ENCODE peak calls at places on chromosomes 16 and 17, in five cellular contexts. W is transverse colon, R is GM12878, L is sigmoid colon, V is upper lobe of left lung. Z is an unnamed sample.

GRCh38 chr16:31274831-31275816 is 15.3 kb downstream of the ITGAM start:
- DNase-seq in L (no peak), R (no peak), W (no peak), V (no peak), Z (no peak)

GRCh38 chr16:65154321-65154720 is 32.5 kb upstream of the CDH11 start:
- DNase-seq in V (no peak), W (no peak), L (no peak), R (no peak), Z (no peak)

GRCh38 chr17:75289832-75290337 is 652 bp upstream of the SLC25A19 start:
- DNase-seq in W (peak; percentile 79), R (peak; percentile 71), V (peak; percentile 80), L (peak; percentile 84), Z (peak; percentile 67)

GRCh38 chr17:76697702-76698465 is 12.9 kb downstream of the MXRA7 start:
- DNase-seq in R (no peak), L (no peak), W (no peak), V (no peak), Z (no peak)

GRCh38 chr17:71727723-71728122 is 393.1 kb upstream of the SOX9 start:
- DNase-seq in L (no peak), V (no peak), R (no peak), W (no peak), Z (no peak)

GRCh38 chr17:44787271-44787940 is 28.6 kb downstream of the ADAM11 start:
- DNase-seq in V (no peak), W (no peak), L (no peak), R (no peak), Z (no peak)

GRCh38 chr17:28861393-28862203 is 6.8 kb downstream of the ERAL1 start:
- DNase-seq in L (no peak), R (no peak), W (peak; percentile 21), V (no peak), Z (no peak)

GRCh38 chr17:41326173-41327145 is 10.9 kb upstream of the KRTAP17-1 start:
- DNase-seq in L (no peak), W (no peak), R (no peak), V (no peak), Z (no peak)

GRCh38 chr16:848510-849253 is 48.1 kb upstream of the GNG13 start:
- DNase-seq in R (no peak), W (no peak), V (no peak), L (no peak), Z (no peak)

GRCh38 chr17:42543190-42544079 is 7.4 kb downstream of the NAGLU start:
- DNase-seq in V (no peak), R (no peak), L (no peak), W (no peak), Z (no peak)

GRCh38 chr16:78331749-78332148 is 232.3 kb downstream of the WWOX start:
- DNase-seq in L (no peak), W (no peak), V (no peak), R (no peak), Z (no peak)

GRCh38 chr17:29619251-29619650 is 3.5 kb downstream of the CORO6 start:
- DNase-seq in V (no peak), L (peak; percentile 61), R (no peak), W (no peak), Z (no peak)

GRCh38 chr16:50156590-50156989 is 3.5 kb downstream of the TENT4B start:
- DNase-seq in L (no peak), V (peak; percentile 45), R (no peak), W (no peak), Z (no peak)

GRCh38 chr17:21125862-21126261 is 902 bp upstream of the DHRS7B start:
- DNase-seq in W (no peak), L (no peak), R (no peak), V (peak; percentile 39), Z (no peak)

GRCh38 chr16:27722892-27723450 is 173.0 kb downstream of the KATNIP start:
- DNase-seq in W (no peak), L (no peak), V (no peak), R (no peak), Z (no peak)

GRCh38 chr16:54015147-54015546 is 271.4 kb downstream of the IRX3 start:
- DNase-seq in W (no peak), R (no peak), L (no peak), V (no peak), Z (no peak)

GRCh38 chr17:40806131-40806530 is 6.4 kb upstream of the KRT28 start:
- DNase-seq in V (no peak), R (no peak), L (no peak), W (no peak), Z (no peak)

GRCh38 chr16:19374402-19374801 is 43.3 kb upstream of the TMC5 start:
- DNase-seq in R (no peak), W (no peak), L (no peak), V (no peak), Z (no peak)

GRCh38 chr16:57023541-57024249 is 34.3 kb downstream of the NLRC5 start:
- DNase-seq in W (no peak), R (no peak), V (no peak), L (peak; percentile 58), Z (no peak)

GRCh38 chr17:13086142-13086769 is 68.4 kb upstream of the ELAC2 start:
- DNase-seq in R (no peak), W (no peak), V (no peak), L (no peak), Z (no peak)

GRCh38 chr17:45311762-45312476 is 4.9 kb downstream of the MAP3K14 start:
- DNase-seq in V (peak; percentile 90), R (no peak), W (peak; percentile 89), L (peak; percentile 86), Z (peak; percentile 82)

GRCh38 chr16:74601131-74601871 is 5.6 kb downstream of the GLG1 start:
- DNase-seq in V (no peak), W (peak; percentile 63), L (no peak), R (no peak), Z (no peak)

GRCh38 chr17:67411396-67411795 is 34.3 kb downstream of the PITPNC1 start:
- DNase-seq in L (no peak), V (peak; percentile 36), R (no peak), W (no peak), Z (no peak)

GRCh38 chr17:77872714-77873517 is 85.6 kb upstream of the TNRC6C start:
- DNase-seq in L (no peak), R (no peak), V (no peak), W (no peak), Z (no peak)

GRCh38 chr16:89599451-89599858 is 14.0 kb upstream of the DPEP1 start:
- DNase-seq in V (no peak), L (no peak), R (no peak), W (peak; percentile 61), Z (no peak)

GRCh38 chr17:69967910-69968411 is 107.1 kb upstream of the KCNJ16 start:
- DNase-seq in R (no peak), W (no peak), V (no peak), L (no peak), Z (no peak)

GRCh38 chr16:2237552-2238395 is 1.5 kb downstream of the DNASE1L2 start:
- DNase-seq in R (no peak), W (no peak), L (peak; percentile 67), V (no peak), Z (no peak)

GRCh38 chr17:59785091-59785799 is 77.8 kb downstream of the VMP1 start:
- DNase-seq in R (no peak), L (no peak), V (no peak), W (no peak), Z (no peak)

GRCh38 chr17:60729854-60730253 is 52.2 kb downstream of the BCAS3 start:
- DNase-seq in W (peak; percentile 13), V (no peak), L (no peak), R (no peak), Z (no peak)

GRCh38 chr17:77489898-77490265 is 349.1 kb downstream of the SEC14L1 start:
- DNase-seq in L (peak; percentile 96), R (no peak), W (peak; percentile 62), V (no peak), Z (peak; percentile 86)

GRCh38 chr16:68643847-68644246 is 1.3 kb upstream of the CDH3 start:
- DNase-seq in W (no peak), R (no peak), V (no peak), L (no peak), Z (no peak)

GRCh38 chr17:29577778-29578211 is 9.3 kb downstream of the TP53I13 start:
- DNase-seq in L (no peak), W (no peak), R (no peak), V (no peak), Z (no peak)

GRCh38 chr17:879546-879945 is 97.4 kb downstream of the MRM3 start:
- DNase-seq in L (peak; percentile 86), R (peak; percentile 5), W (peak; percentile 71), V (peak; percentile 92), Z (peak; percentile 92)

GRCh38 chr16:51708861-51709260 is 557.8 kb upstream of the SALL1 start:
- DNase-seq in V (no peak), W (no peak), R (no peak), L (no peak), Z (no peak)

GRCh38 chr16:86216591-86216990 is 293.7 kb upstream of the FOXF1 start:
- DNase-seq in L (peak; percentile 55), R (no peak), V (peak; percentile 17), W (no peak), Z (no peak)

GRCh38 chr17:42281571-42282096 is 5.4 kb upstream of the STAT5B start:
- DNase-seq in R (no peak), W (no peak), V (peak; percentile 15), L (peak; percentile 62), Z (peak; percentile 24)

GRCh38 chr17:8438441-8438840 is 2.8 kb downstream of the NDEL1 start:
- DNase-seq in L (no peak), W (no peak), R (no peak), V (no peak), Z (no peak)

GRCh38 chr17:924711-925480 is 54.7 kb downstream of the NXN start:
- DNase-seq in L (no peak), V (peak; percentile 56), R (no peak), W (no peak), Z (peak; percentile 52)

GRCh38 chr17:19753049-19753444 is 4.9 kb upstream of the ALDH3A1 start:
- DNase-seq in W (peak; percentile 80), V (peak; percentile 95), R (no peak), L (peak; percentile 90), Z (peak; percentile 91)

GRCh38 chr16:29232811-29233704 is 173.5 kb downstream of the NPIPB11 start:
- DNase-seq in L (peak; percentile 55), W (no peak), R (no peak), V (no peak), Z (no peak)

GRCh38 chr17:63984651-63985386 is 12.1 kb upstream of the SCN4A start:
- DNase-seq in W (peak; percentile 39), L (no peak), V (peak; percentile 54), R (no peak), Z (peak; percentile 30)
- TF ChIP-seq POLR2AphosphoS5 in W (no peak), L (peak; percentile 29), V (peak; percentile 62), R (no peak), Z (peak; percentile 25)

GRCh38 chr17:79043931-79044320 is 20.0 kb downstream of the C1QTNF1 start:
- DNase-seq in V (no peak), L (peak; percentile 61), R (no peak), W (no peak), Z (no peak)
- TF ChIP-seq EP300 in V (no peak), L (no peak), R (no peak), W (no peak), Z (no peak)

GRCh38 chr16:67546761-67547422 is 15.4 kb upstream of the CTCF start:
- DNase-seq in V (peak; percentile 70), W (peak; percentile 90), L (peak; percentile 85), R (no peak), Z (peak; percentile 88)
- TF ChIP-seq POLR2AphosphoS5 in V (no peak), W (no peak), L (peak; percentile 48), R (peak; percentile 66), Z (peak; percentile 78)

GRCh38 chr17:49565948-49566491 is 9.7 kb upstream of the NXPH3 start:
- DNase-seq in R (no peak), V (peak; percentile 92), W (peak; percentile 70), L (peak; percentile 98), Z (peak; percentile 87)
- TF ChIP-seq EP300 in R (peak; percentile 24), V (peak; percentile 66), W (peak; percentile 85), L (peak; percentile 96), Z (peak; percentile 94)

GRCh38 chr16:5046914-5047313 is 13.2 kb upstream of the NAGPA start:
- DNase-seq in R (no peak), L (no peak), W (no peak), V (no peak), Z (no peak)
- TF ChIP-seq POLR2AphosphoS5 in R (no peak), L (no peak), W (no peak), V (no peak), Z (no peak)

Z was measured in stomach.